ENCODE peak calls at places on chromosome 19, in six cellular contexts. D is neuronal stem cell, V is IMR-90, A is GM23248, O is neural progenitor cell, E is hepatocyte. W is an unnamed sample. For H3K36me3, the result is how much of the 10 kb centered on the place peaks cover.

GRCh38 chr19:39264306-39265290 is 3.6 kb upstream of the IFNL2 start:
- DNase-seq in E (peak), A (peak), V (no peak), D (peak), O (peak), W (no peak)

GRCh38 chr19:12913011-12913561 is 6.0 kb downstream of the SYCE2 start:
- DNase-seq in A (peak), O (peak), V (peak), D (no peak), E (peak), W (no peak)

GRCh38 chr19:12769689-12770088 is 5.7 kb downstream of the HOOK2 start:
- DNase-seq in D (no peak), E (peak), A (no peak), O (peak), V (no peak), W (no peak)

GRCh38 chr19:6057651-6058365 is 52.5 kb downstream of the RFX2 start:
- DNase-seq in A (no peak), V (no peak), O (no peak), E (no peak), D (no peak), W (no peak)

GRCh38 chr19:32830231-32831014 is 39.1 kb downstream of the SLC7A9 start:
- DNase-seq in V (peak), E (no peak), D (no peak), O (no peak), A (peak), W (no peak)

GRCh38 chr19:38831142-38831605 is 420 bp downstream of the ECH1 start:
- DNase-seq in O (peak), V (peak), A (peak), D (no peak), E (peak), W (peak)

GRCh38 chr19:1707240-1707639 is 46.1 kb upstream of the ONECUT3 start:
- DNase-seq in A (no peak), D (no peak), E (no peak), V (no peak), O (no peak), W (no peak)

GRCh38 chr19:32971715-32972540 is at the start of the genes CEP89 and FAAP24:
- DNase-seq in A (peak), E (peak), D (peak), V (peak), O (peak), W (peak)

GRCh38 chr19:39310558-39311311 is 9.9 kb downstream of the LRFN1 start:
- DNase-seq in E (no peak), D (no peak), O (peak), A (peak), V (no peak), W (no peak)

GRCh38 chr19:23190341-23190740 is 59.9 kb downstream of the ZNF724 start:
- DNase-seq in E (no peak), A (no peak), V (no peak), D (no peak), O (no peak), W (no peak)

GRCh38 chr19:30253581-30253996 is 118.6 kb upstream of the ZNF536 start:
- DNase-seq in A (peak), V (no peak), E (peak), O (peak), D (no peak), W (no peak)

GRCh38 chr19:13027557-13027956 is 32.3 kb downstream of the NFIX start:
- DNase-seq in A (peak), V (no peak), E (no peak), D (no peak), O (no peak), W (no peak)

GRCh38 chr19:50494186-50495019 is 16.6 kb downstream of the JOSD2 start:
- DNase-seq in A (no peak), D (no peak), V (no peak), O (no peak), E (no peak), W (no peak)

GRCh38 chr19:51799311-51799997 is 4.5 kb downstream of the FPR3 start:
- DNase-seq in E (peak), O (no peak), D (no peak), V (peak), A (peak), W (no peak)

GRCh38 chr19:41626278-41626677 is 596 bp downstream of the CEACAM4 start:
- DNase-seq in A (no peak), O (no peak), D (no peak), E (no peak), V (no peak), W (no peak)

GRCh38 chr19:38267780-38268430 is 3.5 kb downstream of the SPINT2 start:
- DNase-seq in V (no peak), A (no peak), D (no peak), O (no peak), E (no peak), W (no peak)

GRCh38 chr19:42250666-42251531 is 4.0 kb downstream of the ERF start:
- DNase-seq in O (no peak), A (peak), D (no peak), E (no peak), V (peak), W (no peak)

GRCh38 chr19:1833540-1833939 is 14.7 kb downstream of the REXO1 start:
- DNase-seq in O (no peak), E (no peak), D (no peak), V (no peak), A (no peak), W (no peak)

GRCh38 chr19:9159891-9160290 is 18.9 kb upstream of the OR7D2 start:
- DNase-seq in E (no peak), D (no peak), V (no peak), A (no peak), O (no peak), W (no peak)

GRCh38 chr19:40441719-40442253 is 2.3 kb downstream of the SERTAD3 start:
- DNase-seq in A (no peak), D (no peak), O (no peak), V (no peak), E (no peak), W (no peak)

GRCh38 chr19:52689804-52690394 is 44.9 kb downstream of the ZNF611 start:
- DNase-seq in A (peak), D (no peak), E (peak), O (peak), V (no peak), W (no peak)

GRCh38 chr19:17576758-17577532 is 21.5 kb downstream of the COLGALT1 start:
- DNase-seq in D (peak), O (peak), A (peak), E (peak), V (no peak), W (no peak)

GRCh38 chr19:20066861-20067260 is 10.9 kb upstream of the ZNF90 start:
- DNase-seq in O (no peak), D (no peak), V (no peak), A (no peak), E (no peak), W (no peak)

GRCh38 chr19:23956051-23956450 is 41.4 kb downstream of the ZNF726 start:
- DNase-seq in A (no peak), V (no peak), E (no peak), D (no peak), O (no peak), W (no peak)

GRCh38 chr19:39236527-39236926 is 8.3 kb downstream of the IFNL3 start:
- DNase-seq in A (no peak), V (no peak), O (no peak), D (no peak), E (no peak), W (no peak)

GRCh38 chr19:35093430-35093829 is 22.2 kb upstream of the FXYD3 start:
- DNase-seq in V (no peak), E (no peak), D (no peak), A (no peak), O (no peak), W (no peak)

GRCh38 chr19:39157275-39157996 is 31.9 kb downstream of the PAK4 start:
- DNase-seq in O (no peak), E (no peak), A (no peak), D (no peak), V (peak), W (no peak)

GRCh38 chr19:49489601-49490167 is 2.3 kb downstream of the RPL13A start:
- DNase-seq in A (peak), V (no peak), E (no peak), D (no peak), O (peak), W (peak)

GRCh38 chr19:49490287-49491029 is 3.0 kb downstream of the RPL13A start:
- DNase-seq in D (no peak), E (no peak), A (no peak), V (no peak), O (no peak), W (peak)

GRCh38 chr19:49487277-49488045 is at the start of gene RPL13A:
- DNase-seq in A (peak), E (peak), D (peak), V (peak), O (peak), W (peak)

GRCh38 chr19:49488046-49488862 is 846 bp downstream of the RPL13A start:
- DNase-seq in V (no peak), A (peak), E (peak), O (peak), D (no peak), W (peak)

GRCh38 chr19:49488863-49489537 is 1.6 kb downstream of the RPL13A start:
- DNase-seq in D (no peak), O (peak), E (no peak), V (no peak), A (peak), W (no peak)
- H3K36me3 ChIP-seq in D (half or more), O (under half), E (under half), V (under half), A (under half), W (half or more)

GRCh38 chr19:16332991-16333624 is 8.5 kb downstream of the KLF2 start:
- DNase-seq in A (no peak), D (no peak), E (no peak), O (no peak), V (no peak), W (no peak)

GRCh38 chr19:16330811-16331690 is 6.4 kb downstream of the KLF2 start:
- DNase-seq in V (no peak), E (no peak), D (no peak), A (peak), O (no peak), W (no peak)

GRCh38 chr19:16328824-16329482 is 4.3 kb downstream of the KLF2 start:
- DNase-seq in D (no peak), E (no peak), O (no peak), A (peak), V (peak), W (peak)

GRCh38 chr19:16327911-16328823 is 3.5 kb downstream of the KLF2 start:
- DNase-seq in V (peak), O (no peak), A (peak), E (peak), D (no peak), W (peak)

DNA sequence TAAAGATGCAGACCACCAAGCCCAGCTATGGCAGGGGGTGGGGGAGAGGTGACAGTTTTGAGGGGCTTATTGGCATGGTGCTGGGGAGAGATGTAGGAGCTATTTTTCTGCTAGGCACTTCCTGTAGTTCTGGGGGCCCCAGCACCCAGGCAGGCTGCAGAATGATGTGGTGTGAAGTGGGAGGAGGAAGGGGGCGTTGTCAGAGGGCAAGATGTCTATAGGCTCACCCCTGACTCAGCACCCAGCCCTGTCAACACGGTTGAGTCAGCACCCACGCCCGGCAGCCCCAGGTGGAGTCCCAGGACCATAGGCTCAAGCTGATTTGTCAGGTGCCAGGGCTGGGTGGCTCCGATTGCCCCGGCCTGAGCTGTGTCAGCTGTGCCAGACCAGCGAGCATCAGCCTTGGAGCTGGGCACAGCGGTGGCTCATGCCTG is 5.8 kb downstream of the KLF2 start:
- DNase-seq in O (no peak), E (peak), V (peak), A (peak), D (no peak), W (peak)
- H3K4me2 ChIP-seq in O (no peak), E (no peak), V (no peak), A (no peak), D (no peak), W (peak)

DNA sequence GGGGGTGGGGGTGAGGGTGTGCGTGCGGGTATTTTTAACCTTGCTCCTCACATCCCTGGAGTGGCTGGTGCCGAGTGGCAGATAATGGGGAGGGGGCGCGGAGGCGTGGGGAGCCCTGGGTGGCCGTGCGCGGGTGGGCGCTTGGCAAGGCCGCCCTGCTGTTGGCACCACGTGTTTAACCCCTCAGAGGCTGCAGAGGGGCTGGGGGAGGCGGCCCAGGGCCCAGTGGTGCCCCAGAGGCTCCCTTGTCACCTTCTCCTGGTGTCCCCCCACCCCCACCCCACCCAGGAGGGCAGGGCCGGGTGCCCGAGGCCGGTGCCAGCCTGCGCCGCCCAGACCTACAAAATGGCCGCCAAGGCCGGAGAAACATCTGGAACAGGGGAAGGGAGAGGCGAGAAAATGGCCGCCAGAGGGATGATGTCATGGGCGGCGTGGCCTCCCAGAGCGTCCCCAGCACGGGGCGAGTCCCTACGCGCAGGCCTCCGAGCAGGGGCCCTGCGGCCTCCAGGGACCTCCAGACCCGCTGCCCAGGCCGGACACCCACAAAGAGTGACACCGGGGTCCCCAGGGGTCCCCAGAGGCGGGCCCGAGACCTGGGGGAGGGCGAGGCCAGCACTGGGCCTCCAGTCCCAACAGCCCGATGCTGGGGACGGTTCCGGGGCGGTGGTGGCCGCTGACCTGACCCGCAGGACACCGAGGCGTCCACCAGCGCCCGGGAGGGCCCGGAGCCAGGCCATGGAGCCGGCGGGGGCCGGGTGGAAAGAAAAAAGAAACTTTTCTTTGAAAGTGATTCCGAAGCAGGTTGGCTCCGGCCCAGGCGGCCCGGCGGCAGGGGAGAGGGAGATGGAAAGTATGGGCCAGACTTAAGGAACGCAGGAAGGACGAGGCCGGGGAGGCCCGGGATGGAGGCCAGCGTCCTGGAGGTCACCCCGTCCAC is 38.2 kb downstream of the NFIC start:
- DNase-seq in V (peak), A (peak), E (peak), D (no peak), O (no peak), W (no peak)
- H3K4me3 ChIP-seq in V (peak), A (peak), E (no peak), D (no peak), O (no peak), W (no peak)

GRCh38 chr19:55048446-55048845 is 10.4 kb upstream of the GP6 start:
- DNase-seq in D (no peak), O (no peak), A (no peak), E (no peak), V (no peak), W (no peak)

GRCh38 chr19:55047951-55048350 is 9.9 kb upstream of the GP6 start:
- DNase-seq in D (no peak), A (no peak), E (no peak), O (no peak), V (no peak), W (no peak)

GRCh38 chr19:55053735-55054134 is 9.2 kb downstream of the RDH13 start:
- DNase-seq in O (no peak), A (no peak), V (no peak), D (no peak), E (no peak), W (no peak)

GRCh38 chr19:55046975-55047622 is 9.0 kb upstream of the GP6 start:
- DNase-seq in A (no peak), V (no peak), D (no peak), E (no peak), O (no peak), W (no peak)

GRCh38 chr19:55050749-55051532 is 12.0 kb downstream of the RDH13 start:
- DNase-seq in O (no peak), V (no peak), A (no peak), D (no peak), E (no peak), W (no peak)
- H3K36me3 ChIP-seq in O (under half), V (under half), A (under half), D (half or more), E (under half), W (half or more)

DNA sequence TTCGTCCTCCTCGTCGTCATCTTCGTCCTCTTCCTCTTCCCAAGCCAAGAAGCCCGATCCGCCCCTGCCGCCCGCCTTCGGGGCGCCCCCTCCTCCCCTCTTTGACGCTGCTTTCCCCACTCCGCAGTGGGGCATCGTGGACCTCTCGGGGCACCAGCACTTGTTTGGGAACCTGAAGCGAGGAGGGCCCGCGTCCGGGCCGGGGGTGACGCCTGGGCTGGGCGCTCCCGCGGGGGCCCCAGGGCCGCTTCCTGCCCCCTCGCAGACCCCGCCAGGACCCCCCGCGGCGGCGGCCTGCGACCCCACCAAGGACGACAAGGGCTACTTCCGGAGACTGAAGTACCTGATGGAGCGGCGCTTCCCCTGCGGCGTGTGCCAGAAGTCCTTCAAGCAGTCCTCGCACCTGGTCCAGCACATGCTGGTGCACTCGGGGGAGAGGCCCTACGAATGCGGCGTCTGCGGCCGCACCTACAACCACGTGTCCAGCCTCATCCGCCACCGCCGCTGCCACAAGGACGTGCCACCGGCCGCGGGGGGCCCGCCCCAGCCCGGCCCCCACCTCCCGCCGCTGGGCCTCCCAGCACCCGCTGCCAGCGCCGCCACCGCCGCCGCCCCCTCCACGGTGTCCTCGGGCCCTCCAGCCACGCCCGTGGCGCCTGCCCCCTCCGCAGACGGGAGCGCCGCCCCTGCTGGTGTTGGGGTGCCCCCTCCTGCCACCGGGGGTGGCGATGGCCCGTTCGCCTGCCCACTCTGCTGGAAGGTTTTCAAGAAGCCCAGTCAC is 8.7 kb downstream of the ZNF865 start:
- DNase-seq in D (no peak), A (no peak), O (no peak), V (no peak), E (no peak), W (no peak)
- H3K4me2 ChIP-seq in D (no peak), A (no peak), O (no peak), V (no peak), E (no peak), W (no peak)

DNA sequence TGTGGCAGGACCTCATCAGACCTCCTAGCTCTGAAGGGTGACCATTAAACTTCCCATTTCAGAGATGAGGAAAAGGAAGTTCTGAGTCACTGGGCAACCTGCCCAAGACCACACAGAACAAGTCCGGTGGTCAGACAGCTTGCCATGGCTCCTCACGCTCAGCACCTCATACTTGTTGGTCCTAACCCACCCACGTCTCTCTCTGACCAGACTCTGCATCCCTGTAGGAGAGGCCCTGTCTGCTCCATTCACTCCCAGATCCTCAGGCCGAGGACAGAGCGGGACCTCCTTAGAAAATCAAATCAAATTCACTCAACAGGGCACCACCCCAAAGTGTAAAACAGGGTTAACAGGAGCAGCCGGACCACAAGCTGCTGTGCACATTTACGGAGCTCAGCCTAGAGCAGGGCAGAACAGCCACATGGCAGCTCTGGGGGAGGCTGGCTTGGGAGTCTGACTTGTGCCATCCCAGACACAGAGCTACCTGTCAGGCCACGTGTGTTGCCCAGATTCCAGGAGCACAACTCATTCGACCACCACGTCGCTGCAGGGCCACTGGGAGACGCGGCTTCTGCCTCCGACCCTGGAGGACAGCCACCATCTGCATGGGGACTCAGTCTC is 1.7 kb downstream of the MIER2 start:
- DNase-seq in D (no peak), O (no peak), V (peak), A (peak), E (no peak), W (no peak)
- H3K4me3 ChIP-seq in D (peak), O (peak), V (peak), A (peak), E (peak), W (peak)

GRCh38 chr19:47729799-47730520 is 15.4 kb upstream of the NOP53 start:
- DNase-seq in V (no peak), O (peak), E (peak), A (peak), D (no peak), W (no peak)

GRCh38 chr19:47729468-47729798 is 15.9 kb upstream of the NOP53 start:
- DNase-seq in O (peak), E (peak), D (no peak), A (peak), V (peak), W (no peak)

GRCh38 chr19:47726467-47726866 is 13.2 kb downstream of the EHD2 start:
- DNase-seq in A (peak), E (no peak), D (no peak), V (peak), O (no peak), W (no peak)

GRCh38 chr19:47730910-47731309 is 14.4 kb upstream of the NOP53 start:
- DNase-seq in V (no peak), D (no peak), E (no peak), O (no peak), A (no peak), W (no peak)

GRCh38 chr19:47730521-47730889 is 14.8 kb upstream of the NOP53 start:
- DNase-seq in D (no peak), O (no peak), A (no peak), V (no peak), E (no peak), W (no peak)
- H3K36me3 ChIP-seq in D (under half), O (under half), A (under half), V (half or more), E (under half), W (under half)

W was measured in OCI-LY7.